ENCODE peak calls at places on chromosomes 5 and 9, in five cellular contexts. P is coronary artery, F is progenitor cell of endocrine pancreas, H is brain microvascular endothelial cell, S is HFFc6. I is an unnamed sample.

GRCh38 chr5:149464796-149465489 is 85.9 kb upstream of the IL17B start:
- DNase-seq in P (no peak), F (no peak), H (no peak), S (peak), I (no peak)

GRCh38 chr9:22165144-22165543 is 156.0 kb upstream of the CDKN2B start:
- DNase-seq in P (no peak), F (no peak), H (no peak), S (peak), I (no peak)

GRCh38 chr5:107651326-107651725 is 19.4 kb downstream of the EFNA5 start:
- DNase-seq in P (no peak), F (no peak), H (no peak), S (no peak), I (no peak)

GRCh38 chr5:117118499-117118898 is 543.9 kb upstream of the SEMA6A start:
- DNase-seq in P (no peak), F (no peak), H (no peak), S (no peak), I (no peak)

GRCh38 chr9:109771796-109772525 is 8.0 kb upstream of the PALM2AKAP2 start:
- DNase-seq in P (no peak), F (no peak), H (no peak), S (peak), I (no peak)

GRCh38 chr5:169521366-169521983 is 62.1 kb upstream of the SPDL1 start:
- DNase-seq in P (no peak), F (no peak), H (no peak), S (no peak), I (no peak)

GRCh38 chr5:9382511-9382910 is 163.4 kb downstream of the SEMA5A start:
- DNase-seq in P (no peak), F (no peak), H (no peak), S (no peak), I (no peak)

GRCh38 chr9:83622814-83623633 is at the start of gene IDNK:
- DNase-seq in P (peak), F (peak), H (peak), S (peak), I (peak)

GRCh38 chr9:120402741-120403542 is 177.0 kb downstream of the CDK5RAP2 start:
- DNase-seq in P (no peak), F (no peak), H (peak), S (peak), I (no peak)

DNA sequence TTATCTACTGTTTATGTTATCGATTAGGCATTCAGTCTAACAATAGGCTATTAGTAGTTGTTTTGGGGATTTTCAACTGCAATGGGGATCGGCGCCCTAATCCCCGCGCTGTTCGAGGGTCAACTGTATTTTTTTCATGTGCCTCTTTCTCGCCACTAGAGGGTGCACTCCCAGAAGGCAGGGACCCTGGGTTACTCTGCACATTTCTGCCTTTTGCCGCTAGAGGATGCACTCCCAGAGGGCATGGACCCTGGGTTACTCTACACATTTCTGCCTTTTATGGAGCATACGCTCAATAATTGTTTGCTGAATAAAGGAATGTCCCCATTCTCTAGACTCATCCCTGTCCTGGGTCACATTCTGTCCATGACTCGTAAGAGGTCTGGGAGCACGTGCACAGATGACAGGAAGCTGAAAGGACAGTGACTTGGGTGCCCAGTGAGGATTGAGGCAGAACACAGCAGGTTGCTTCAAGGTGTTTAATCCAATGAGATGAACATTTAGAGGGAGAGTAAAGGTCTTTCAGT is 27.9 kb upstream of the RECK start:
- DNase-seq in P (no peak), F (peak), H (peak), S (no peak), I (peak)
- TF ChIP-seq CTCF in P (peak), F (peak), H (peak), S (peak), I (peak)

GRCh38 chr5:102974177-102974576 is 145.8 kb downstream of the GIN1 start:
- DNase-seq in P (no peak), F (no peak), H (no peak), S (no peak), I (no peak)
- TF ChIP-seq CTCF in P (no peak), F (no peak), H (no peak), S (no peak), I (no peak)

DNA sequence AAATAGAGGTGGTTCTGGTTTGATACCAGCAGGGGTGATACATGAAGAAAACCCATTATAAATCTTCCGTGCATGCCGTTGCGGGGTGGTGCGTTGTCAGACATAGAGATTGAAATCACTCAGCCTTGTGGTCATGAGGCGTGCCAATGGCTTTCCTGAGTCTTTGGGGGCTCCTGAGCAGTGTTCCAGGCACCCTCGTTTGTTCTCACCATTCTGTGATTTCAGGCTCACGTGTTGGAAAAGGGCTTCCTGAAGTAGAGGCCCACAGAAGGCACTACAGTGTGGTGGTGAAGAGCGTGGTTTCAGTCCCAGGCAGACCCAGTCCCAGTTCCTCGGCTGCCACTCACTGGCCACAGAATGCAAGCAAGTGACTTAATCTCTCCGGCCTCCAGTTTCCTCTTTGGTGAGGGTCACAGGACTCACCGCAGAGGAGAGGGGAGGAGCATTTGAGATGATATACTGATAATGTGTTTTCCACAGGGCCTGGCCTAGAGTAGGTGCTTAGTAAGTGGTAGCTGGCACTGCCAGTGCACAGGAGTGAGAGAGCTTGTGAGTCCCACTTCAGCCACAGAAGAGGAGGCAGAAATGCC is 20.5 kb upstream of the GLRX start:
- DNase-seq in P (no peak), F (no peak), H (peak), S (peak), I (peak)
- TF ChIP-seq CTCF in P (no peak), F (no peak), H (peak), S (peak), I (no peak)

GRCh38 chr5:65926276-65926761 is at the start of gene ERBIN:
- DNase-seq in P (peak), F (peak), H (peak), S (peak), I (peak)

GRCh38 chr5:65925601-65926275 is 637 bp upstream of the ERBIN start:
- DNase-seq in P (no peak), F (peak), H (peak), S (peak), I (peak)

GRCh38 chr5:65926893-65927292 is 518 bp downstream of the ERBIN start:
- DNase-seq in P (no peak), F (no peak), H (no peak), S (no peak), I (no peak)

GRCh38 chr5:65924366-65925093 is 1.8 kb upstream of the ERBIN start:
- DNase-seq in P (no peak), F (no peak), H (no peak), S (peak), I (no peak)

GRCh38 chr5:65925094-65925600 is 1.2 kb upstream of the ERBIN start:
- DNase-seq in P (peak), F (no peak), H (peak), S (peak), I (peak)
- TF ChIP-seq CTCF in P (no peak), F (no peak), H (no peak), S (no peak), I (no peak)

DNA sequence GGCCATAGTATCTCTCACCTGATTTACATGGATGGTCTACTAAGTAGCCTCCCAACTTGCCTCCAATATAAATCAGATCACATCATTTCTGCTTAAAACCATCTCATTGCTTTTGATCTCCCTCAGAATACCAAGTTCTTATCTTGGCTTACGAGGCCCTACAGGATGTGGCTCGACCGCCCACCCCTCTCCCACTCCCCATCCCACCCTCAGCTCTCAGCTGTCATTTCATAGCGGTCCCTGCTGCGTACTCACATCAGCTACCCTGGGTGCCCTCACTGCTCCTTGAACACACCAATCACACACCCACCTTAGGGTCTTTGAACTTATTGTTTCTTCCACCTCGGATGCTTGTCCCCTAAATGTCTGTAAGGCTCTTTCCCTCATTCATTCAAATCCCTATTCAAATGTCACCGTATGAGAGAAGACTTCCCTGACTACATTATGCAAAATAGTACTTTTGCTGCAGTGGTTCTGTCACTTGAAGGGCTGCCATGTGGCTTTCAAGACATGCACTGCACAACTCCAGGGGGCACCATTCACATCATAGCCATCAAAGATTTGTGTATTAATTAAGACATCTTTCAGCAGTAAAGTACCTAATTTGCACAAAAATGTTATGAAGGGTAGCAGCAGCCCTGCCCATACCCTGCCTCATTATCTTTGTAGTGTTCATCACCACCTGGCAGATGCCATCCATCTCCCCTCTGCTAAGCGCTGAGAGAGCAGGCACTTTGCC is 171.1 kb downstream of the ENC1 start:
- DNase-seq in P (no peak), F (no peak), H (no peak), S (no peak), I (no peak)
- TF ChIP-seq CTCF in P (no peak), F (no peak), H (no peak), S (no peak), I (no peak)

I was measured in activated B cell treated with CpG ODN at 0.5 μM for 24 hours.